ENCODE peak calls at places on chromosomes 4 and X, in seven cellular contexts. C is IMR-90, J is fibroblast of lung, O is endothelial cell of umbilical vein, B is DND-41, K is GM23338, L is PC-3. G is an unnamed sample.

GRCh38 chr4:63505714-63506460 is 903.4 kb downstream of the TECRL start:
- DNase-seq in O (no peak), L (no peak), B (no peak), J (no peak), K (peak), C (no peak), G (no peak)

GRCh38 chrX:130916636-130917422 is 13.8 kb upstream of the ENOX2 start:
- DNase-seq in B (peak), C (peak), J (peak), L (peak), O (peak), K (peak), G (peak)

GRCh38 chr4:114791976-114792375 is 193.4 kb downstream of the UGT8 start:
- DNase-seq in L (no peak), J (no peak), K (no peak), C (no peak), B (no peak), O (no peak), G (no peak)

GRCh38 chrX:136819026-136819425 is 38.3 kb upstream of the ARHGEF6 start:
- DNase-seq in L (no peak), B (no peak), O (no peak), C (no peak), J (no peak), K (no peak), G (no peak)

GRCh38 chrX:103503163-103503852 is 16.0 kb downstream of the RAB40A start:
- DNase-seq in B (no peak), O (no peak), K (peak), J (no peak), L (peak), C (peak), G (no peak)

GRCh38 chr4:2930135-2930805 is 32.9 kb downstream of the NOP14 start:
- DNase-seq in C (no peak), L (no peak), B (no peak), J (no peak), O (no peak), K (no peak), G (no peak)

GRCh38 chr4:86334020-86334750 is 25.7 kb downstream of the MAPK10 start:
- DNase-seq in K (no peak), C (no peak), B (no peak), J (peak), L (no peak), O (no peak), G (no peak)

GRCh38 chr4:111031180-111031579 is 408.3 kb upstream of the PITX2 start:
- DNase-seq in K (no peak), O (no peak), L (no peak), J (no peak), C (peak), B (no peak), G (no peak)

GRCh38 chrX:11870789-11871188 is 112.8 kb downstream of the MSL3 start:
- DNase-seq in K (no peak), O (no peak), C (no peak), J (no peak), B (no peak), L (no peak), G (no peak)

GRCh38 chr4:111027526-111027925 is 404.6 kb upstream of the PITX2 start:
- DNase-seq in L (no peak), K (no peak), C (peak), B (no peak), J (no peak), O (no peak), G (no peak)

GRCh38 chrX:1357993-1358392 is 21.4 kb downstream of the IL3RA start:
- DNase-seq in O (no peak), L (no peak), B (no peak), C (no peak), K (no peak), J (no peak), G (no peak)

GRCh38 chrX:10926404-10926803 is 184.7 kb upstream of the HCCS start:
- DNase-seq in L (no peak), O (no peak), K (no peak), C (no peak), J (no peak), B (no peak), G (no peak)

GRCh38 chr4:108828620-108829019 is 65.8 kb upstream of the ETNPPL start:
- DNase-seq in C (no peak), L (no peak), O (peak), B (no peak), J (no peak), K (no peak), G (no peak)

GRCh38 chrX:44996282-44996681 is 123.3 kb downstream of the KDM6A start:
- DNase-seq in B (no peak), L (no peak), C (no peak), O (no peak), K (no peak), J (no peak), G (no peak)

GRCh38 chrX:22389544-22390243 is 117.0 kb downstream of the CBLL2 start:
- DNase-seq in J (peak), O (peak), K (no peak), L (peak), C (peak), B (no peak), G (no peak)

GRCh38 chr4:184170996-184171395 is 46.7 kb downstream of the ENPP6 start:
- DNase-seq in L (peak), K (peak), O (no peak), J (peak), C (peak), B (no peak), G (no peak)

GRCh38 chrX:435536-436122 is 48.9 kb upstream of the PPP2R3B start:
- DNase-seq in K (peak), B (no peak), J (no peak), C (no peak), L (no peak), O (no peak), G (no peak)

GRCh38 chrX:124216396-124217124 is 115.9 kb upstream of the TEX13D start:
- DNase-seq in J (no peak), C (no peak), L (no peak), B (peak), O (no peak), K (peak), G (no peak)

GRCh38 chr4:71074452-71075299 is 81.2 kb downstream of the DCK start:
- DNase-seq in O (no peak), L (peak), K (no peak), J (no peak), B (no peak), C (no peak), G (no peak)

DNA sequence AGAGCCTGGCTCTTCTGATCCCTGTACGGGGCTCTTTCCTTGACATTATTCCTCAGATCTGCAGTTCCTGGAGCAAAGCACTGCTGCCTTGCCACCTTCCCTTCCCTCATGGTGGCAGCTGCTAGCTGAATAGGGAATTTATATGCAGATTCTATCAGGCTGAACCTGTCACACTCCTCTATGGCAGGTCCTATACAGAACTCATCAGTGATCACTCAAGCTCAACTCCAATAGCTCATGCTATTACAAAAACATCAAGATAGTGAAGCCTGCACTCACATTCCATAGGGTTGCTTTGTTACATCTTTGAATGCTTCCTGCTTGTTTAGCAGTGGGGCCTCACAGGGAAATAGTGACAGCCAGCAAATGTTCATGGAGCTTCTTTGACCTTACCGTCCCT is 71.7 kb downstream of the SLC2A9 start:
- DNase-seq in K (peak), J (no peak), C (no peak), L (no peak), O (no peak), B (no peak), G (no peak)
- H2AFZ ChIP-seq in K (no peak), J (no peak), C (no peak), L (no peak), O (no peak), B (no peak), G (no peak)

GRCh38 chr4:13778367-13778766 is 150.8 kb upstream of the BOD1L1 start:
- DNase-seq in C (no peak), K (no peak), B (no peak), O (no peak), J (no peak), L (no peak), G (no peak)

DNA sequence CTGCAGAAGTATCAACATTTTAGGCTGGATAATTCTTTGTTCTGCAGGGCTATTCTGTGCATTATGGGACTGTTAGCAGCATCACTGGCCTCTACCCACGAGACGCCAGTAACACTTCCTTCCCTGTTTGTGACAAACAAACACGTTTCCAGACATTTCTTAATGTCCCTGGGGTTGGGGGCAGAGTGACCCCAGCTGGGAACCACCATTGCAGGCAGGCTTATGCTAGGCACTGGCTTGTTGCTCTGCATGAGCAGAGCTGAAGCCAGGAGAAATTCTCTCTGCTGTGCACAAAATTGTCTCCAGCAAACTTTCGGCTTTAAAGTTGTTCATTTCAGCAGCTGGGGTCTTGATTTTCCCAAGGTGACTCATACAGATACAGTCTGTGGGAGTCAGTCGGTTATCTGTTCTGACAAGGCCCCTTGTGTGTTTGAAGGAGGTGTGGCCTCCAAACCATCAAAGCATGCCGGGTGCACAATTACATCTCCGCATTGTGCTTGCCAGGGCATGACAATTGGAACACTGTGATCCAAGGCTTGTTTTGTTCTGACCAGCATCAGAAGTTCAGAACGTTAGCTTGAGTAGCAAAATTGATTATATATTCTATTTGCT is 156.4 kb upstream of the BOD1L1 start:
- DNase-seq in O (no peak), K (no peak), C (no peak), L (no peak), B (no peak), J (no peak), G (no peak)
- TF ChIP-seq CTCF in O (no peak), K (no peak), C (no peak), L (no peak), B (no peak), J (no peak), G (no peak)

GRCh38 chr4:128803783-128804182 is 5.7 kb upstream of the JADE1 start:
- DNase-seq in J (no peak), C (no peak), O (no peak), K (no peak), B (no peak), L (no peak), G (peak)
- H2AFZ ChIP-seq in J (no peak), C (no peak), O (no peak), K (no peak), B (no peak), L (no peak), G (peak)

DNA sequence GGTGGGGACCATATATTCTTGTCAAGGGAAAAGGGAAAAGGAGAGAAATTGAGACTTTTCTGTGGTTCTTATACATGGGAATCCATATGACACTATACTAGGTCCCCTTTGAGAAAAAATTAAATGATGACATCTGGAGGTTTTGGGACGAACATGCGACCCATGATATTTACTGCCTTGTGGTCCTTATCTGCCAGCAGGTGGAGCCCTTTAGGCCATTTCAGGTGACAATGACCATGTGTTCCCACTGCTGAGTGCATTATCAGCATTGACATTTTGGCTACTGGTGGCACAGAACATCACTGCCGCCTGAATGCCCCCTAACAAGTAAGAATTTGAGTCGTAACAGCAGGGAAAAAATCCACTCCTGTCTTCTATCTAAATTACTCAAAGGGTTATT is 843.4 kb downstream of the FSTL5 start:
- DNase-seq in J (peak), C (no peak), L (peak), B (no peak), O (peak), K (peak), G (peak)
- TF ChIP-seq CTCF in J (no peak), C (peak), L (peak), B (peak), O (peak), K (peak), G (peak)

GRCh38 chr4:124304936-124305335 is 407.6 kb downstream of the ANKRD50 start:
- DNase-seq in C (no peak), B (no peak), O (peak), L (no peak), K (no peak), J (peak), G (no peak)
- H2AFZ ChIP-seq in C (no peak), B (no peak), O (no peak), L (no peak), K (peak), J (peak), G (no peak)

GRCh38 chr4:145720656-145721055 is 40.7 kb downstream of the C4orf51 start:
- DNase-seq in J (no peak), O (no peak), B (no peak), K (no peak), C (no peak), L (no peak), G (no peak)

GRCh38 chr4:145722561-145722960 is 42.6 kb downstream of the C4orf51 start:
- DNase-seq in O (no peak), L (no peak), K (no peak), J (no peak), C (no peak), B (peak), G (no peak)

GRCh38 chr4:145719752-145720624 is 40.0 kb downstream of the C4orf51 start:
- DNase-seq in K (peak), O (no peak), C (no peak), B (peak), L (no peak), J (no peak), G (no peak)

GRCh38 chr4:145723336-145723735 is 43.4 kb downstream of the C4orf51 start:
- DNase-seq in K (no peak), L (peak), B (no peak), J (no peak), C (no peak), O (no peak), G (no peak)
- TF ChIP-seq CTCF in K (no peak), L (peak), B (no peak), J (no peak), C (no peak), O (no peak), G (peak)

G was measured in OCI-LY7.